ENCODE peak calls at places on chromosomes 2 and 18, in eight cellular contexts. I is left ventricle myocardium inferior, B is HCT116, Z is HepG2, F is RWPE2, T is aorta, D is cardiac muscle cell, X is Peyer's patch. K is an unnamed sample. For H3K36me3, the result is how much of the 10 kb centered on the place peaks cover.

GRCh38 chr2:128408349-128409305 is 90.0 kb upstream of the HS6ST1 start:
- DNase-seq in I (no peak), B (no peak), Z (no peak), F (peak), T (peak), D (peak), X (no peak), K (no peak)

GRCh38 chr2:201532686-201533304 is 81.3 kb downstream of the STRADB start:
- DNase-seq in I (no peak), B (peak), Z (no peak), F (no peak), T (no peak), D (peak), X (no peak), K (no peak)

GRCh38 chr2:101038455-101039255 is 36.6 kb downstream of the RPL31 start:
- DNase-seq in I (no peak), B (peak), Z (peak), F (no peak), T (peak), D (peak), X (no peak), K (no peak)

GRCh38 chr2:9970386-9971044 is 19.0 kb downstream of the GRHL1 start:
- DNase-seq in I (no peak), B (no peak), Z (no peak), F (no peak), T (no peak), D (no peak), X (no peak), K (no peak)

GRCh38 chr2:37675006-37675405 is 3.6 kb upstream of the CDC42EP3 start:
- DNase-seq in I (no peak), B (no peak), Z (no peak), F (no peak), T (no peak), D (no peak), X (no peak), K (no peak)

GRCh38 chr18:75827781-75828274 is 400.3 kb upstream of the SMIM21 start:
- DNase-seq in I (no peak), B (no peak), Z (no peak), F (no peak), T (no peak), D (no peak), X (no peak), K (no peak)

GRCh38 chr2:64274399-64275173 is 130.4 kb upstream of the PELI1 start:
- DNase-seq in I (no peak), B (no peak), Z (no peak), F (no peak), T (no peak), D (no peak), X (no peak), K (no peak)

GRCh38 chr2:168290391-168290790 is 43.0 kb upstream of the STK39 start:
- DNase-seq in I (peak), B (no peak), Z (no peak), F (no peak), T (no peak), D (no peak), X (no peak), K (no peak)

GRCh38 chr2:231321556-231322334 is 73.8 kb upstream of the B3GNT7 start:
- DNase-seq in I (peak), B (no peak), Z (no peak), F (no peak), T (peak), D (no peak), X (no peak), K (peak)

GRCh38 chr18:58947136-58947732 is 82.6 kb downstream of the ZNF532 start:
- DNase-seq in I (no peak), B (no peak), Z (no peak), F (no peak), T (no peak), D (no peak), X (no peak), K (no peak)

GRCh38 chr2:241762933-241763369 is 13.7 kb upstream of the GAL3ST2 start:
- DNase-seq in I (peak), B (no peak), Z (no peak), F (no peak), T (peak), D (no peak), X (peak), K (no peak)

GRCh38 chr2:113050921-113051895 is 1.5 kb downstream of the IL36B start:
- DNase-seq in I (no peak), B (no peak), Z (no peak), F (no peak), T (no peak), D (no peak), X (no peak), K (no peak)

GRCh38 chr2:215758691-215759090 is 254.7 kb downstream of the MREG start:
- DNase-seq in I (no peak), B (no peak), Z (no peak), F (no peak), T (no peak), D (peak), X (no peak), K (no peak)

GRCh38 chr2:237189799-237190198 is 104.1 kb downstream of the COPS8 start:
- DNase-seq in I (no peak), B (no peak), Z (no peak), F (no peak), T (no peak), D (no peak), X (no peak), K (no peak)

GRCh38 chr2:157940024-157940423 is 63.9 kb upstream of the ACVR1 start:
- DNase-seq in I (no peak), B (no peak), Z (no peak), F (no peak), T (no peak), D (no peak), X (no peak), K (no peak)

GRCh38 chr2:26993768-26994167 is 23.3 kb downstream of the MAPRE3 start:
- DNase-seq in I (no peak), B (no peak), Z (no peak), F (no peak), T (no peak), D (no peak), X (no peak), K (no peak)

GRCh38 chr2:23620841-23621341 is 235.9 kb downstream of the KLHL29 start:
- DNase-seq in I (peak), B (no peak), Z (no peak), F (no peak), T (no peak), D (peak), X (no peak), K (no peak)

GRCh38 chr18:28504100-28504499 is 327.2 kb upstream of the CDH2 start:
- DNase-seq in I (no peak), B (no peak), Z (no peak), F (no peak), T (no peak), D (peak), X (no peak), K (no peak)

GRCh38 chr2:135743860-135744259 is 2.2 kb downstream of the UBXN4 start:
- DNase-seq in I (no peak), B (no peak), Z (peak), F (no peak), T (no peak), D (no peak), X (no peak), K (no peak)

GRCh38 chr2:237222178-237222577 is 136.5 kb downstream of the COPS8 start:
- DNase-seq in I (peak), B (no peak), Z (no peak), F (no peak), T (no peak), D (peak), X (no peak), K (peak)

GRCh38 chr2:120783371-120783791 is 47.7 kb downstream of the GLI2 start:
- DNase-seq in I (no peak), B (peak), Z (no peak), F (no peak), T (no peak), D (no peak), X (no peak), K (no peak)

GRCh38 chr2:192197387-192197786 is 2.7 kb upstream of the TMEFF2 start:
- DNase-seq in I (no peak), B (no peak), Z (no peak), F (no peak), T (no peak), D (peak), X (no peak), K (no peak)

GRCh38 chr18:63264871-63265270 is 54.7 kb downstream of the BCL2 start:
- DNase-seq in I (no peak), B (no peak), Z (no peak), F (no peak), T (no peak), D (no peak), X (no peak), K (no peak)

GRCh38 chr2:20356042-20356441 is 5.4 kb upstream of the PUM2 start:
- DNase-seq in I (no peak), B (no peak), Z (no peak), F (peak), T (no peak), D (peak), X (no peak), K (no peak)

GRCh38 chr2:73685770-73686438 is 43.7 kb upstream of the NAT8 start:
- DNase-seq in I (no peak), B (no peak), Z (peak), F (no peak), T (no peak), D (no peak), X (peak), K (no peak)

GRCh38 chr2:136219341-136219740 is 101.4 kb upstream of the CXCR4 start:
- DNase-seq in I (no peak), B (no peak), Z (no peak), F (no peak), T (no peak), D (no peak), X (no peak), K (no peak)

GRCh38 chr18:79251021-79251420 is 144.7 kb upstream of the NFATC1 start:
- DNase-seq in I (no peak), B (no peak), Z (no peak), F (no peak), T (no peak), D (no peak), X (no peak), K (no peak)

GRCh38 chr2:224401641-224402342 is at the start of gene FAM124B:
- DNase-seq in I (peak), B (no peak), Z (no peak), F (no peak), T (peak), D (peak), X (no peak), K (peak)

GRCh38 chr2:226909131-226909530 is 73.3 kb downstream of the RHBDD1 start:
- DNase-seq in I (no peak), B (no peak), Z (no peak), F (no peak), T (no peak), D (no peak), X (no peak), K (no peak)

GRCh38 chr2:226913641-226914040 is 77.8 kb downstream of the RHBDD1 start:
- DNase-seq in I (no peak), B (no peak), Z (no peak), F (no peak), T (no peak), D (no peak), X (no peak), K (no peak)

GRCh38 chr2:226909836-226910235 is 74.0 kb downstream of the RHBDD1 start:
- DNase-seq in I (no peak), B (no peak), Z (no peak), F (no peak), T (no peak), D (no peak), X (no peak), K (no peak)

GRCh38 chr2:226911932-226912331 is 76.1 kb downstream of the RHBDD1 start:
- DNase-seq in I (no peak), B (no peak), Z (no peak), F (no peak), T (no peak), D (peak), X (no peak), K (no peak)

DNA sequence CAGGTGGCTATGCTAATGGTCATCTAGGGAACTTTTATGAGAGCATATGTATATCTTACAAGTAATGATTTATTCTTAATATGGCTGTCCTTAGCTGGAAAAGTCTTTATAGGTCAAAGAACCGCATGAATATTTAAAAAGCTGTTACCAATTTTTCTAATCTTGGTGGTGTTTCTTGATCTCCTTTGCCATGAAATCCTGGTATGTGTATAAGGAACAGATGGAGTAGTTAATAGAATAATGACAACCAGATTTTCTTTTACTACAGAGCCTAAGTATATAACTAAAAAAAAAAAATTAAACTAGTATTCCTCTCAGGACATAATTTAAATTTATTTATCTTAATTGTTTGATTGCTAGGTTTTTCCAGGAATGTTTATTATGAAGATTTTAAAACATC is 74.5 kb downstream of the RHBDD1 start:
- DNase-seq in I (no peak), B (no peak), Z (no peak), F (no peak), T (no peak), D (no peak), X (no peak), K (no peak)
- H3K36me3 ChIP-seq in I (under half), B (under half), Z (under half), F (under half), T (under half), D (under half), X (under half), K (under half)

GRCh38 chr2:190986221-190986953 is 27.6 kb downstream of the STAT1 start:
- DNase-seq in I (no peak), B (no peak), Z (no peak), F (no peak), T (no peak), D (no peak), X (no peak), K (no peak)
- H3K27ac ChIP-seq in I (no peak), B (no peak), Z (no peak), F (no peak), T (no peak), D (no peak), X (no peak), K (no peak)

GRCh38 chr2:173087793-173088493 is 12.3 kb downstream of the MAP3K20 start:
- DNase-seq in I (no peak), B (no peak), Z (peak), F (no peak), T (no peak), D (no peak), X (no peak), K (no peak)
- H3K4me3 ChIP-seq in I (no peak), B (no peak), Z (no peak), F (no peak), T (no peak), D (no peak), X (no peak), K (no peak)

GRCh38 chr2:210028178-210028577 is 25.7 kb downstream of the RPE start:
- DNase-seq in I (no peak), B (no peak), Z (no peak), F (no peak), T (no peak), D (no peak), X (no peak), K (no peak)
- H3K36me3 ChIP-seq in I (under half), B (under half), Z (under half), F (half or more), T (under half), D (under half), X (under half), K (half or more)

DNA sequence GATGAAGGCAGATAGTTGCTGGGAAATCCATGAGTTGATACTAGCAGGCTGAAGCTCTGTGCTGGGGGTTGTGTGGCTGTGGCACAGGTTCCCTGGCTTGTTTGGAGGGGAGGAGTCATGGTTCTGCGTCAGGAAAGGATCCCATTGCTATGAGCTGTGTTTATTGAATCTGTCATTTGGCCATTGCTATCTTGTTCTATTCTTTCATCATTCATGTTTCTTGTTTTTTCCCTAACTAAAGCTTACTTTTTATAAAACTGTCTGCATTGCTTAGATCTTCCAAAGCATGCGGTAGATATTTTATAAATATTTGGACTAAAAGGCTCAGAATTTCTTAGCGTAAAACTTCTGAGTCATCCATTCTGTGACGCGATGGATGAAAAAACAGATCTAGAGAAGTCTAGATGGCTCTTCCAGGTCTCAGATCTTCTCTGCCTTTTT is 335.3 kb downstream of the PTPRM start:
- DNase-seq in I (no peak), B (no peak), Z (no peak), F (no peak), T (no peak), D (peak), X (no peak), K (peak)
- H3K27ac ChIP-seq in I (no peak), B (no peak), Z (no peak), F (no peak), T (no peak), D (peak), X (peak), K (peak)